ENCODE peak calls at places on chromosomes 2 and 18, in nine cellular contexts. E, I, S, H, D, M, T, G and V are unnamed samples. For H3K27me3, the result is how much of the 10 kb centered on the place peaks cover.

GRCh38 chr2:48439102-48439501 is 90.9 kb upstream of the STON1 start:
- DNase-seq in D (no peak), I (no peak), G (no peak), E (no peak), S (no peak), M (no peak), T (no peak), H (no peak), V (no peak)

GRCh38 chr2:44810892-44811530 is 130.5 kb upstream of the SIX3 start:
- DNase-seq in S (no peak), T (no peak), D (no peak), H (no peak), M (no peak), I (no peak), G (no peak), E (no peak), V (no peak)

GRCh38 chr2:163182764-163183354 is 344.3 kb upstream of the KCNH7 start:
- DNase-seq in E (no peak), D (no peak), G (no peak), S (no peak), H (no peak), M (no peak), T (no peak), I (no peak), V (no peak)

GRCh38 chr2:227576812-227577211 is 21.9 kb upstream of the SCYGR2 start:
- DNase-seq in D (no peak), T (no peak), H (no peak), E (no peak), M (no peak), S (no peak), I (no peak), G (no peak), V (no peak)

GRCh38 chr2:191318037-191318728 is 73.0 kb downstream of the MYO1B start:
- DNase-seq in I (no peak), H (no peak), S (no peak), E (peak), T (peak), G (no peak), M (peak), D (peak), V (no peak)

GRCh38 chr18:5709476-5710095 is 165.8 kb upstream of the EPB41L3 start:
- DNase-seq in D (no peak), S (no peak), G (no peak), T (no peak), I (no peak), M (no peak), E (no peak), H (no peak), V (no peak)

GRCh38 chr18:10850828-10851227 is 298.5 kb downstream of the PIEZO2 start:
- DNase-seq in D (no peak), E (no peak), T (no peak), H (no peak), G (no peak), I (no peak), S (no peak), M (no peak), V (no peak)

GRCh38 chr2:40668435-40668834 is 216.5 kb upstream of the SLC8A1 start:
- DNase-seq in I (peak), G (no peak), M (no peak), S (peak), H (no peak), E (peak), D (peak), T (no peak), V (no peak)

GRCh38 chr2:240207661-240208060 is 67.2 kb upstream of the OTOS start:
- DNase-seq in S (peak), G (no peak), E (peak), D (no peak), T (no peak), I (no peak), M (no peak), H (peak), V (peak)

GRCh38 chr2:20170646-20171250 is 54.2 kb downstream of the SDC1 start:
- DNase-seq in T (no peak), E (no peak), D (no peak), S (no peak), G (peak), I (no peak), H (no peak), M (no peak), V (no peak)

GRCh38 chr2:67268806-67269205 is 128.3 kb upstream of the ETAA1 start:
- DNase-seq in T (no peak), H (no peak), E (no peak), I (no peak), M (no peak), D (no peak), G (no peak), S (no peak), V (no peak)

GRCh38 chr18:79942211-79942610 is 9.2 kb downstream of the SLC66A2 start:
- DNase-seq in I (no peak), G (peak), T (no peak), M (peak), S (no peak), E (no peak), H (peak), D (no peak), V (no peak)

DNA sequence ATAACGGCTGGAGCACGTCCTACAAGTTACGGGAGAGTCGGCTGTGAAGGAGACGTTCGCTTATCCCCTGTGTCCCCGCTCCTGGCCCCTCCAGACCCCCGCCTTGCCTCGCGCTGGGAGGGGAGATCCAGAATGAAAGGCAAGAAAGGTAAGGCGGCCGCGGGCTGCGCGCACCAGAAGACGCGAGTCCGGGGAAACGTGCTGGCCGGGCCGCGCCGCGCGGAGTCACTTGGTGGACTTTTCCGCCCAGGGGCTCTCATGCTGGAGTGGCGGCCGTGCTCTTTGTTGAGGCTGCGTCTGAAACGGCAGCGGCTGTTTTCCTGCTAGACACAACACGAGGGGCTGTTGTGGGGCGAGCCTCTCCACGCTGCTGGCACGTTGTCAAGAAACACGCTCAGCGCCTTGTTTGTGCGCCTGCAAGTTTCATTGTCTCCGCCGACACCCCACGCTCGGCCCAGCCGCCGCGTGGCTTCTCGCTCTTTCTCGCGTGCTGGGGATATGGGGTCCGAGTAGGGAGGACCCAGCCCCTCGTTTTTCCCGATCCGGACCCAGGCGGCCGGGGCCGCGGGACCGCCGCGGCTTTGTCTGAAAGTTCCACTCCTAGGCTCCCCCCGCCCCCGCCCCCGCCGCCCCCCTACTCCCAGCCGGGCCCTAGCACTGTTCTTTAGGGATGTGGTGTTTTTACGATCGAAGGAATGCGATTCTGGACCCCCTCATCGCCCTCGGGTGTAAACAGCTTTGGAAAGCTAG is 561 bp downstream of the TGIF1 start:
- DNase-seq in M (peak), G (peak), H (peak), E (peak), S (peak), D (peak), I (peak), T (peak), V (peak)
- TF ChIP-seq POLR2A in M (peak), G (no peak), H (no peak), E (peak), S (peak), D (no peak), I (peak), T (no peak), V (no peak)

DNA sequence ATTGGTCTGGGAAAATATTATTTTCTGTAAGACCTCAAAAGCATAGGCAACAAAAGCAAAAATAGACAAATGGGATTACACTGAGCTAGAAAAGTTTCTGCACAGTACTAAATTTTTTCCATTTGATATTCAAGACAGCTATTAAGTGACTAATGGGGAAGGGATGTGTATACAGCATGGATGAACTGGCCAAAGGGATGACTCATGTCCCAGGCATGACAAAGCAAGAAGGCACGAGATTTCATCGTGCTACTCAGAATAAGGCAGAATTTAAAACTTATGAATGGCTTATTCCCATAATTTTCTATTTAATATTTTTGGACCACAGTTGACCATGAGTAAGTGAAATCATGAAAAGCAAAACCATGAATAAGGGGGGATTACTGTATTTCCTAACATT is 1250.1 kb upstream of the GYPC start:
- DNase-seq in T (no peak), M (no peak), I (no peak), D (no peak), S (peak), H (no peak), E (no peak), G (no peak), V (no peak)
- H3K27me3 ChIP-seq in T (under half), M (under half), I (under half), D (under half), S (under half), H (under half), E (under half), G (under half), V (under half)

GRCh38 chr2:233854241-233854981 is at the start of gene HJURP:
- DNase-seq in D (peak), T (peak), I (peak), E (peak), H (peak), M (peak), S (peak), G (peak), V (peak)
- TF ChIP-seq POLR2A in D (peak), T (peak), I (no peak), E (peak), H (no peak), M (peak), S (peak), G (no peak), V (peak)

GRCh38 chr2:238922435-238922834 is 74.5 kb downstream of the TWIST2 start:
- DNase-seq in H (peak), I (peak), E (peak), G (no peak), D (no peak), M (no peak), T (no peak), S (no peak), V (no peak)
- H3K27me3 ChIP-seq in H (under half), I (under half), E (under half), G (under half), D (under half), M (under half), T (under half), S (under half), V (under half)

DNA sequence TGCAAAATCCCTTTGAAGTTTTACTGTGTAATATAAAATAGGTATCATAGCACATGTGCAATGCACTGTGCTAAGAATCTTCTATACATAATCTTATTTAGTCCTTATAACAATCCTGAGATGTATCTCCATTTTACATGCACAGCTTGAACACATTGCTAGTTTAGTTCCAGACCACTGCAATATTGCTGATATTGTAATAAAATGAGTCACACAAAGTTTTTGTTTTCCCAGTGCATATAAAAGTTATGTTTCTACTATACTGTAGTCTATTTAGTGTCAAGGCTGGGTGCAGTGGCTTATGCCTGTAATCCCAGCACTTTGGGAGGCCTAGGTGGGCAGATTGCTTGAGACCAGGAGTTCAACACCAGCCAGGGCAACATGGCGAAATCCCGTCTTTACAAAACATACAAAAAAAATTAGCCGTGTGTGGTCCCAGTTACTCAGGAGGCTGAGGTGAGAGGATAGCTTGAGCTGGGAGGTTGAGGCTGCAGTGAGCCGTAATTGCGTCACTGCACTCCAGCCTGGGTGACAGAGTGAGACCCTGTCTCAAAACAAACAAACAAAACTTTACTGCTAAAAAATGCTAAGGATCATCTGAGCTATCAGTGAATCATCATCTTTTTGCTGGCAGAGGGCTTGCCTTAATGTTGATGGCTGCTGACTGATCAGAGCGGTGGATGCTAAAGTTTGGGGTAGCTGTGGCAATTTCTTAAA is 1.7 kb upstream of the USP14 start:
- DNase-seq in I (no peak), E (no peak), S (no peak), M (no peak), G (no peak), H (no peak), D (no peak), T (no peak), V (no peak)
- TF ChIP-seq POLR2A in I (no peak), E (no peak), S (no peak), M (no peak), G (no peak), H (no peak), D (no peak), T (no peak), V (no peak)

GRCh38 chr2:118848381-118849225 is 1.2 kb upstream of the EN1 start:
- DNase-seq in G (no peak), T (no peak), D (no peak), E (no peak), M (no peak), S (no peak), H (no peak), I (no peak), V (no peak)
- H3K27me3 ChIP-seq in G (half or more), T (half or more), D (half or more), E (half or more), M (half or more), S (half or more), H (half or more), I (under half), V (under half)

GRCh38 chr2:150528861-150529801 is 41.7 kb upstream of the RND3 start:
- DNase-seq in D (no peak), T (no peak), S (no peak), H (no peak), E (no peak), G (no peak), I (no peak), M (no peak), V (no peak)

GRCh38 chr2:150526006-150526405 is 38.5 kb upstream of the RND3 start:
- DNase-seq in H (no peak), I (no peak), E (no peak), G (no peak), M (no peak), D (no peak), T (no peak), S (no peak), V (no peak)

GRCh38 chr2:150522269-150522668 is 34.8 kb upstream of the RND3 start:
- DNase-seq in S (no peak), G (no peak), E (no peak), T (no peak), I (no peak), M (no peak), H (no peak), D (no peak), V (no peak)

GRCh38 chr2:150530168-150530567 is 42.7 kb upstream of the RND3 start:
- DNase-seq in M (no peak), T (no peak), S (no peak), E (no peak), I (no peak), G (no peak), H (no peak), D (no peak), V (no peak)

DNA sequence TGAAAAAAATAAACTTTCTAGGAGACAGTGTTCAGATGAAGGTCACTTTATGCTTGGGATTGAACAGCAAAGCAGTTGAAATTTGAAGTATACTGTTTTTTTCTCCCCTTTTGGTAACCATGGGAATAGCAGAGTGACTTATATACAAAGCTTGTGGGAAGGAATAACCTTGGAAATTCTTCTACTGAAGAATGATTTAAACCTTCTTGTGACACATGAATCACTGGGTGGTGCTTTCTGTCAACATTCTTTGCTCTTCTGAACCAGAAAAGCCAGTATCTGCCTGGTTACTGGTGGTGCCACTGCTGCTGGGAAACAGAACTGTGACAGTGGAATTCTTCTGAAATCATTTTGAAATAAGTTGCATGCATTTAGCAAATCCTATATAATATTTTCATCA is 39.4 kb upstream of the RND3 start:
- DNase-seq in M (no peak), I (no peak), S (peak), T (no peak), H (no peak), G (no peak), D (no peak), E (no peak), V (no peak)
- TF ChIP-seq POLR2A in M (no peak), I (no peak), S (no peak), T (no peak), H (no peak), G (no peak), D (no peak), E (no peak), V (no peak)

GRCh38 chr2:174338155-174338495 is 3.4 kb downstream of the SP9 start:
- DNase-seq in H (no peak), S (no peak), I (no peak), G (no peak), M (no peak), E (no peak), D (no peak), T (no peak), V (no peak)
- H3K27me3 ChIP-seq in H (half or more), S (half or more), I (under half), G (half or more), M (half or more), E (half or more), D (half or more), T (half or more), V (half or more)

GRCh38 chr2:210476194-210477128 is at the start of gene LANCL1:
- DNase-seq in M (peak), T (peak), E (peak), G (peak), H (peak), S (peak), D (peak), I (peak), V (peak)
- TF ChIP-seq POLR2A in M (peak), T (peak), E (peak), G (peak), H (no peak), S (peak), D (peak), I (peak), V (peak)

GRCh38 chr2:11027195-11027594 is 115.5 kb downstream of the KCNF1 start:
- DNase-seq in M (no peak), D (no peak), E (no peak), G (peak), I (no peak), S (no peak), H (no peak), T (no peak), V (no peak)

GRCh38 chr2:11033114-11033513 is 121.4 kb downstream of the KCNF1 start:
- DNase-seq in G (no peak), M (no peak), H (no peak), T (no peak), I (no peak), E (no peak), D (no peak), S (no peak), V (no peak)

GRCh38 chr2:11029136-11029535 is 117.4 kb downstream of the KCNF1 start:
- DNase-seq in G (no peak), D (no peak), H (no peak), E (no peak), S (no peak), M (no peak), I (no peak), T (no peak), V (no peak)

GRCh38 chr2:11028407-11028916 is 116.7 kb downstream of the KCNF1 start:
- DNase-seq in D (no peak), M (no peak), G (peak), T (no peak), H (no peak), E (no peak), I (no peak), S (no peak), V (no peak)

DNA sequence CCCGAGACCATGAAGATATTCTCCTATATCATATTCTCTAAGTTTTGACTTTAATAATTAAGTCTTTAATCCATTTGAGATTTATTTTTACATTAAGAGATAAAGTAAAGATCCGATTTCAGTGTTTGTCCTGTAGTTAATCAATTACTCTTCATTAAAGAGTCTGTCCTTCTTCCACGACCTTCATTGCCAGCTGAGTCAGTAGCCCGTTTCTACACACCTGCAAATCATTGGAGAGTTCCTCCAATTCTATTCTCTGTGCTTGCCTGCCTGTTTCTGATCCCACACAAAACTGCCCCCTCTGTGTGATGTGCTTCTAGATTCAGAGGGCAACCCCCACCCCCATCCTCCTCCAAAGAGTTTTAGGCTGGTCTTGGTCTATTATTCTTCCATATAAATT is 119.2 kb downstream of the KCNF1 start:
- DNase-seq in T (no peak), E (no peak), H (no peak), I (no peak), M (no peak), D (peak), S (no peak), G (peak), V (no peak)
- H3K27me3 ChIP-seq in T (under half), E (under half), H (under half), I (under half), M (under half), D (under half), S (under half), G (under half), V (under half)